ENCODE peak calls at places on chromosome 21, in four cellular contexts. T, A, E and M are unnamed samples.

GRCh38 chr21:36052860-36053766 is 7.2 kb downstream of the SETD4 start:
- DNase-seq in T (no peak), A (no peak), E (no peak), M (no peak)

GRCh38 chr21:31780944-31781343 is 49.0 kb upstream of the SCAF4 start:
- DNase-seq in T (peak; percentile 72), A (no peak), E (no peak), M (no peak)

GRCh38 chr21:31470896-31471694 is 127.0 kb upstream of the TIAM1 start:
- DNase-seq in T (no peak), A (no peak), E (peak; percentile 83), M (peak; percentile 51)

GRCh38 chr21:26098758-26099157 is 71.8 kb downstream of the APP start:
- DNase-seq in T (peak; percentile 76), A (no peak), E (no peak), M (no peak)

GRCh38 chr21:27831821-27832569 is 865.1 kb upstream of the ADAMTS5 start:
- DNase-seq in T (no peak), A (no peak), E (no peak), M (no peak)

GRCh38 chr21:17045214-17045835 is 467.5 kb upstream of the CXADR start:
- DNase-seq in T (peak; percentile 33), A (no peak), E (no peak), M (no peak)

GRCh38 chr21:30463713-30464112 is 16.5 kb downstream of the KRTAP19-1 start:
- DNase-seq in T (peak; percentile 53), A (no peak), E (peak; percentile 48), M (peak; percentile 18)

GRCh38 chr21:25881524-25882376 is 147.0 kb downstream of the GABPA start:
- DNase-seq in T (peak; percentile 73), A (peak; percentile 48), E (peak; percentile 80), M (peak; percentile 48)

GRCh38 chr21:42081138-42081537 is 10.0 kb downstream of the UMODL1 start:
- DNase-seq in T (no peak), A (no peak), E (no peak), M (no peak)

GRCh38 chr21:17427831-17428483 is 84.9 kb upstream of the CXADR start:
- DNase-seq in T (no peak), A (no peak), E (no peak), M (no peak)

GRCh38 chr21:22444990-22445389 is 1446.8 kb downstream of the NCAM2 start:
- DNase-seq in T (no peak), A (no peak), E (no peak), M (no peak)

GRCh38 chr21:29072873-29073221 is 601 bp downstream of the CCT8 start:
- DNase-seq in T (peak; percentile 14), A (no peak), E (no peak), M (no peak)

GRCh38 chr21:27346041-27346448 is 379.2 kb upstream of the ADAMTS5 start:
- DNase-seq in T (peak; percentile 29), A (no peak), E (no peak), M (no peak)

GRCh38 chr21:29953072-29953471 is 13.3 kb upstream of the GRIK1 start:
- DNase-seq in T (no peak), A (no peak), E (no peak), M (no peak)

GRCh38 chr21:42532466-42533181 is 19.0 kb downstream of the SLC37A1 start:
- DNase-seq in T (no peak), A (no peak), E (no peak), M (no peak)

GRCh38 chr21:42674351-42674940 is 21.0 kb downstream of the PDE9A start:
- DNase-seq in T (no peak), A (no peak), E (peak; percentile 82), M (no peak)

GRCh38 chr21:45454081-45454923 is 49.3 kb downstream of the COL18A1 start:
- DNase-seq in T (no peak), A (no peak), E (no peak), M (no peak)
- H3K4me1 ChIP-seq in T (peaks cover 13% of the 10 kb centered on the region), A (no peaks in the 10 kb centered on the region), E (no peaks in the 10 kb centered on the region), M (peaks cover 43% of the 10 kb centered on the region)

GRCh38 chr21:43728467-43729390 is 9.8 kb downstream of the PDXK start:
- DNase-seq in T (peak; percentile 92), A (peak; percentile 75), E (peak; percentile 93), M (peak; percentile 89)
- H3K4me1 ChIP-seq in T (peaks cover 56% of the 10 kb centered on the region), A (peaks cover 34% of the 10 kb centered on the region), E (no peaks in the 10 kb centered on the region), M (peaks cover 25% of the 10 kb centered on the region)

GRCh38 chr21:38957575-38958340 is 152.0 kb downstream of the ETS2 start:
- DNase-seq in T (no peak), A (no peak), E (no peak), M (no peak)

GRCh38 chr21:38955495-38955894 is 149.8 kb downstream of the ETS2 start:
- DNase-seq in T (peak; percentile 37), A (no peak), E (no peak), M (no peak)

GRCh38 chr21:38956791-38957571 is 151.3 kb downstream of the ETS2 start:
- DNase-seq in T (no peak), A (no peak), E (no peak), M (no peak)

GRCh38 chr21:38954450-38955059 is 148.8 kb downstream of the ETS2 start:
- DNase-seq in T (no peak), A (no peak), E (no peak), M (no peak)

GRCh38 chr21:38956006-38956405 is 150.3 kb downstream of the ETS2 start:
- DNase-seq in T (no peak), A (no peak), E (no peak), M (no peak)
- H3K4me1 ChIP-seq in T (no peaks in the 10 kb centered on the region), A (no peaks in the 10 kb centered on the region), E (peaks cover 31% of the 10 kb centered on the region), M (no peaks in the 10 kb centered on the region)

GRCh38 chr21:37788503-37788902 is 127.8 kb downstream of the KCNJ6 start:
- DNase-seq in T (no peak), A (no peak), E (no peak), M (no peak)
- H3K4me1 ChIP-seq in T (peaks cover 4% of the 10 kb centered on the region), A (no peaks in the 10 kb centered on the region), E (no peaks in the 10 kb centered on the region), M (no peaks in the 10 kb centered on the region)

GRCh38 chr21:35034203-35034926 is 14.7 kb downstream of the RUNX1 start:
- DNase-seq in T (no peak), A (no peak), E (peak; percentile 11), M (no peak)

GRCh38 chr21:35037384-35038105 is 11.6 kb downstream of the RUNX1 start:
- DNase-seq in T (no peak), A (peak; percentile 40), E (peak; percentile 22), M (no peak)

GRCh38 chr21:35036521-35037383 is 12.3 kb downstream of the RUNX1 start:
- DNase-seq in T (no peak), A (no peak), E (peak; percentile 12), M (no peak)

GRCh38 chr21:35035581-35035980 is 13.5 kb downstream of the RUNX1 start:
- DNase-seq in T (no peak), A (no peak), E (peak; percentile 29), M (no peak)

GRCh38 chr21:35035116-35035515 is 14.0 kb downstream of the RUNX1 start:
- DNase-seq in T (no peak), A (no peak), E (no peak), M (no peak)
- H3K4me1 ChIP-seq in T (peaks cover 7% of the 10 kb centered on the region), A (peaks cover 99% of the 10 kb centered on the region), E (no peaks in the 10 kb centered on the region), M (no peaks in the 10 kb centered on the region)

DNA sequence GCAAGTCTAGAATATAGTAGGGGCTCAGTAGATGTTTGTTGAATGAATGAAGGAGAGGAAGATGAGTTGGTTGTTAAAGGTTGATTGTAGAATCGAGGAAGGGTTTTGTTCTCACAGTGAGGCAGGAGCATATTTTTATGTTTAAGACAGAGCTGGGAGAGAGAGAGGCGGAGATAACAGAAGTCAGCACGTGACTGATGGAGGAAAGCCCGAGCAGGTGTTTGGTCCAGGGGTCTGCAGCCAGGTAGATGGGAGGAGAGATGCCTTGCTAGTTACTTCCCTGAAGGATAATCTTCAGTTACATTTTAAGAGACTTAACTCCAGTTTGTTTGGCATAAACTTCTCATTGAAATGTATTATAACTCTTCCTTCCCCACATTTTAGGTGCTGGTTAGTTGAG is 86.8 kb downstream of the DYRK1A start:
- DNase-seq in T (no peak), A (no peak), E (no peak), M (no peak)
- H3K4me1 ChIP-seq in T (peaks cover 27% of the 10 kb centered on the region), A (peaks cover 87% of the 10 kb centered on the region), E (peaks cover 10% of the 10 kb centered on the region), M (peaks cover 8% of the 10 kb centered on the region)

GRCh38 chr21:41054206-41054605 is 113.8 kb upstream of the BACE2 start:
- DNase-seq in T (no peak), A (no peak), E (no peak), M (no peak)
- H3K4me1 ChIP-seq in T (no peaks in the 10 kb centered on the region), A (no peaks in the 10 kb centered on the region), E (no peaks in the 10 kb centered on the region), M (peaks cover 4% of the 10 kb centered on the region)

GRCh38 chr21:15192243-15192642 is 127.4 kb upstream of the NRIP1 start:
- DNase-seq in T (peak; percentile 99), A (no peak), E (no peak), M (no peak)

GRCh38 chr21:15195104-15195503 is 130.3 kb upstream of the NRIP1 start:
- DNase-seq in T (no peak), A (no peak), E (no peak), M (no peak)

GRCh38 chr21:15197696-15198095 is 132.9 kb upstream of the NRIP1 start:
- DNase-seq in T (no peak), A (no peak), E (no peak), M (no peak)

GRCh38 chr21:15193937-15194336 is 129.1 kb upstream of the NRIP1 start:
- DNase-seq in T (no peak), A (no peak), E (no peak), M (no peak)

GRCh38 chr21:15195768-15196167 is 131.0 kb upstream of the NRIP1 start:
- DNase-seq in T (no peak), A (no peak), E (no peak), M (no peak)
- H3K4me1 ChIP-seq in T (peaks cover 25% of the 10 kb centered on the region), A (no peaks in the 10 kb centered on the region), E (peaks cover 2% of the 10 kb centered on the region), M (peaks cover 2% of the 10 kb centered on the region)